ENCODE peak calls at places on chromosomes 11 and 22, in four cellular contexts. A is GM12864, T is esophagus squamous epithelium, K is PC-9. O is an unnamed sample.

GRCh38 chr11:74019104-74019738 is 10.3 kb upstream of the UCP3 start:
- DNase-seq in K (no peak), A (no peak), T (no peak), O (no peak)

GRCh38 chr11:57140568-57140967 is 41.2 kb upstream of the LRRC55 start:
- DNase-seq in T (no peak), K (no peak), A (no peak), O (no peak)

GRCh38 chr22:20272700-20273099 is 4.6 kb upstream of the RTN4R start:
- DNase-seq in T (no peak), K (no peak), A (no peak), O (no peak)

GRCh38 chr11:77198440-77198849 is 70.4 kb downstream of the MYO7A start:
- DNase-seq in K (no peak), T (no peak), A (no peak), O (no peak)

GRCh38 chr22:38085056-38085455 is 1.1 kb upstream of the SLC16A8 start:
- DNase-seq in K (no peak), T (no peak), A (no peak), O (no peak)

GRCh38 chr11:3949132-3949531 is 93.7 kb downstream of the STIM1 start:
- DNase-seq in K (no peak), T (no peak), A (peak; percentile 36), O (no peak)

GRCh38 chr22:17359501-17359900 is 9.8 kb upstream of the CECR2 start:
- DNase-seq in K (no peak), A (no peak), T (no peak), O (no peak)

GRCh38 chr11:111441443-111441842 is 62.4 kb upstream of the POU2AF1 start:
- DNase-seq in T (no peak), K (no peak), A (no peak), O (no peak)

GRCh38 chr11:82883853-82884252 is 16.4 kb downstream of the PRCP start:
- DNase-seq in K (no peak), T (no peak), A (no peak), O (no peak)

GRCh38 chr11:134530826-134531225 is 118.8 kb upstream of the B3GAT1 start:
- DNase-seq in K (no peak), T (no peak), A (no peak), O (peak; percentile 27)

GRCh38 chr11:122189259-122189658 is 73.2 kb upstream of the BLID start:
- DNase-seq in K (peak; percentile 25), T (no peak), A (no peak), O (no peak)

GRCh38 chr11:113387605-113388211 is at the start of gene ANKK1:
- DNase-seq in K (no peak), T (no peak), A (no peak), O (peak; percentile 52)

GRCh38 chr22:20248461-20248959 is 19.6 kb downstream of the RTN4R start:
- DNase-seq in T (no peak), A (no peak), K (no peak), O (no peak)

GRCh38 chr11:73356979-73357739 is 19.0 kb upstream of the RELT start:
- DNase-seq in T (no peak), A (no peak), K (no peak), O (no peak)

GRCh38 chr11:71452354-71453020 is 516 bp upstream of the NADSYN1 start:
- DNase-seq in T (no peak), K (peak; percentile 24), A (peak; percentile 26), O (peak; percentile 74)

GRCh38 chr11:14972581-14973490 is 685 bp upstream of the CALCA start:
- DNase-seq in T (no peak), A (no peak), K (no peak), O (no peak)

GRCh38 chr11:14977481-14977880 is 5.3 kb upstream of the CALCA start:
- DNase-seq in A (no peak), K (no peak), T (no peak), O (no peak)

GRCh38 chr11:14974021-14974698 is 2.0 kb upstream of the CALCA start:
- DNase-seq in K (no peak), T (no peak), A (no peak), O (no peak)

GRCh38 chr11:14973621-14974020 is 1.5 kb upstream of the CALCA start:
- DNase-seq in A (no peak), K (no peak), T (no peak), O (no peak)

DNA sequence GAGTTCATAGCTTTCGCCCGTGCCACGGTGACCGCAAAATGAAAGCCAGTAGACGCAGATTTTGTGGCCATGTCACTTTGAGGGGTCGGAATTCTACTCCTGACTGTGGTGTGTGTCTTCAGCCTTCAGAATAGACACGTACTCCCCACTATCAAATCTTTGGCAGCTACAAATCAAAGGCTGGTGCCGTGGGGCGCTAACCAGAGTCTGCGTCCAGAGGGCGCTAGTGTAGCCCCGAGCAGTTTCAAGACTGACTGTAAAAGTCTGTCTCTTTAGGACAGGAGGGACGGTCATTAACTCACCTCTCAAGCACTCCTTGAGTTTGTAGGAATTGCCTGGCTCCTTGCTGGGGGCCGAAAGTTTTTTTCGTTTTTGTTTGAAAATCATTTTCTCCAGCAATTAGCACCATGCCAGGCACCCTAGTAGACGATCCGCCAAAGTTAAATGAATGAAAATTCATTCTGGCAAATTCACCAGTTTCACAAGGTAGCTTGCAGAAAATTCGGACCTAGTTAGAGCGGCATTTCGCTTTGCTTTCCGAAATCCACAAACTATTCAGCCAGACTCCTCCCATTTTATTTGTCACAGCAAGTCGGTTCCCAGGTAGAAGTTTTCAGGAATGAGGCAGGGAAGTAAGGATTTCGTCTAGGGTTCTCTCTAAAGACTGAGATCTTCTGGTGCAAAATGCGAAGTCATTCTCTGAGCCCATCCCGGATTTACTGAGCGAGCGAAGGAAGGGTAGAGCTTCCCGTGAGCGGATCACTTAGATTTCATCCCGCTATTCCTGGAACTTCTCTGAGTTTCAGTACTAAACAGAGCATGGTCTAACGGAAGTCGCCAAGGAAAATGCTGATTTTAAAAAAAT is 2.8 kb upstream of the CALCA start:
- DNase-seq in K (peak; percentile 9), T (no peak), A (no peak), O (no peak)
- TF ChIP-seq CTCF in K (peak; percentile 47), T (peak; percentile 31), A (peak; percentile 75), O (no peak)

GRCh38 chr11:86208572-86208971 is 36.0 kb upstream of the EED start:
- DNase-seq in T (no peak), A (no peak), K (no peak), O (no peak)

GRCh38 chr11:86207413-86207812 is 37.1 kb upstream of the EED start:
- DNase-seq in T (no peak), A (no peak), K (no peak), O (no peak)

GRCh38 chr11:86206296-86206695 is 38.3 kb upstream of the EED start:
- DNase-seq in K (no peak), T (no peak), A (no peak), O (no peak)

GRCh38 chr11:86204356-86204755 is 40.2 kb upstream of the EED start:
- DNase-seq in A (no peak), T (no peak), K (no peak), O (no peak)

GRCh38 chr11:86205415-86206268 is 38.9 kb upstream of the EED start:
- DNase-seq in T (no peak), A (no peak), K (no peak), O (no peak)
- TF ChIP-seq CTCF in T (no peak), A (no peak), K (no peak), O (no peak)

GRCh38 chr11:61667684-61668320 is 12.4 kb upstream of the DAGLA start:
- DNase-seq in T (no peak), A (no peak), K (no peak), O (no peak)

GRCh38 chr11:61670626-61671025 is 9.6 kb upstream of the DAGLA start:
- DNase-seq in A (no peak), T (no peak), K (no peak), O (no peak)

GRCh38 chr11:61675826-61676225 is 4.4 kb upstream of the DAGLA start:
- DNase-seq in A (no peak), K (no peak), T (no peak), O (no peak)

GRCh38 chr11:61669417-61669816 is 10.8 kb upstream of the DAGLA start:
- DNase-seq in A (no peak), T (no peak), K (no peak), O (no peak)

DNA sequence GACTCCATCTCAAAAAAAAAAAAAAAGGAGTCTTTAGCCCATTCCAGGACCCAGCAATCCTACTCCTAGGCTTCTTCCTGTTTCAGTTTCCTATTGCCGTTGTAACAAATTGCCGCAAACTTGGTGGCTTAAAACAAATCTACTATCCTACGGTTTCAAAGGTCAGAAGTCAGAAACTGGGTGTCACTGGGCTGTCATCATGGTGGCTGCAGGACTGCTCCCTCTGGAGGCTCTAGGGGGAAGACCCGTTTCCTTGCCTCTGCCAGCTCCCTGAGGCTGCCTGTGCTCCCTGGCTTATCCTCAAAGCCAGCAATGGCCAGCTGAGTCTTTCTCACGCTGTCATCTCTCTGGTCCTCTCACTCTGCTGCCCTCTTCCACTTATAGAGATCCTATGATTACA is 8.7 kb upstream of the DAGLA start:
- DNase-seq in A (no peak), K (peak; percentile 34), T (no peak), O (no peak)
- TF ChIP-seq CTCF in A (peak; percentile 51), K (peak; percentile 62), T (no peak), O (no peak)

DNA sequence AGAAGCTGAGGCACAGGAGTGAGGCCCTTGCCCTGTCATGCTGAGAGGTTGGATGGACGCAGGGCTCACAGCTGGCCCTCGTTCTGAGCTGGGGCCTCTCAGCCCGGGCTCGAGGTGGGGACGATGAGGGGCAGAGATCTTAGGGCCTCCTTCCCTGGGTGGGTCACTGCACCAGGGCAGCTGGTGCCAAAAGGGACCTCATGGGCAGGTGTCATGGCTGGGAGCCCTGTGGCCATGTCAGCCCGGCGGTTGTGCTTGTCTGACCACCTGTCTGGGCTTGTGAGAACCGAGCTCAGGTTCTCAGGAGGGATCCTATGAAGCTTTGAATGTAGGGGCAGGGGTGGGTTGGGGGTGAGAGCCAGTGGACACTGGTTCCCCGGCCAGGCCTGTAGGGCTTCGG is 1.8 kb upstream of the MUC6 start:
- DNase-seq in K (no peak), T (no peak), A (no peak), O (no peak)
- TF ChIP-seq CTCF in K (no peak), T (no peak), A (no peak), O (no peak)

GRCh38 chr22:33747576-33748180 is 172.6 kb downstream of the LARGE1 start:
- DNase-seq in T (no peak), A (no peak), K (peak; percentile 5), O (no peak)
- TF ChIP-seq CTCF in T (no peak), A (no peak), K (no peak), O (no peak)

GRCh38 chr11:110286298-110287040 is 9.9 kb downstream of the RDX start:
- DNase-seq in K (no peak), T (no peak), A (no peak), O (no peak)
- TF ChIP-seq CTCF in K (no peak), T (no peak), A (no peak), O (no peak)

O was measured in ascending aorta.